ENCODE peak calls at places on chromosomes 1 and 21, in ten cellular contexts. C is K562; T is CD4-positive, alpha-beta memory T cell; E is thoracic aorta; K is A549; F is A673; J is mesenchymal stem cell; N is breast epithelium; A is Peyer's patch; B is body of pancreas. I is an unnamed sample. For H3K4me1, the result is how much of the 10 kb centered on the place peaks cover.

GRCh38 chr1:1996207-1996651 is 7.4 kb downstream of the CFAP74 start:
- DNase-seq in C (no peak), T (no peak), E (no peak), K (no peak), F (peak), J (peak), N (no peak), A (no peak), B (no peak), I (no peak)

GRCh38 chr1:22808186-22808845 is 97.7 kb downstream of the EPHB2 start:
- DNase-seq in C (no peak), T (no peak), E (no peak), K (no peak), F (peak), J (peak), N (no peak), A (no peak), B (no peak), I (no peak)

GRCh38 chr1:162161921-162162550 is 92.5 kb downstream of the NOS1AP start:
- DNase-seq in C (no peak), T (no peak), E (no peak), K (no peak), F (no peak), J (no peak), N (no peak), A (no peak), B (no peak), I (no peak)

GRCh38 chr1:76070538-76070937 is 4.0 kb upstream of the ST6GALNAC3 start:
- DNase-seq in C (no peak), T (no peak), E (no peak), K (no peak), F (no peak), J (no peak), N (no peak), A (no peak), B (no peak), I (no peak)

GRCh38 chr21:39348040-39348354 is 891 bp downstream of the HMGN1 start:
- DNase-seq in C (no peak), T (no peak), E (no peak), K (no peak), F (no peak), J (no peak), N (no peak), A (no peak), B (no peak), I (no peak)

GRCh38 chr21:46397993-46398392 is 60.7 kb upstream of the DIP2A start:
- DNase-seq in C (no peak), T (no peak), E (no peak), K (no peak), F (no peak), J (no peak), N (no peak), A (no peak), B (no peak), I (no peak)

GRCh38 chr1:114103992-114104391 is 49.7 kb downstream of the SYT6 start:
- DNase-seq in C (no peak), T (no peak), E (no peak), K (no peak), F (no peak), J (no peak), N (no peak), A (no peak), B (no peak), I (no peak)

GRCh38 chr1:193019442-193020026 is 39.6 kb downstream of the UCHL5 start:
- DNase-seq in C (peak), T (peak), E (no peak), K (peak), F (peak), J (peak), N (no peak), A (no peak), B (peak), I (no peak)

GRCh38 chr1:43421976-43422750 is 31.6 kb downstream of the HYI start:
- DNase-seq in C (no peak), T (no peak), E (no peak), K (no peak), F (no peak), J (no peak), N (no peak), A (no peak), B (no peak), I (no peak)

GRCh38 chr1:10556430-10557005 is 81.8 kb downstream of the PEX14 start:
- DNase-seq in C (peak), T (no peak), E (no peak), K (no peak), F (no peak), J (no peak), N (no peak), A (no peak), B (no peak), I (no peak)

GRCh38 chr1:16073490-16074104 is at the start of gene FAM131C:
- DNase-seq in C (peak), T (peak), E (no peak), K (peak), F (peak), J (no peak), N (no peak), A (peak), B (no peak), I (no peak)

GRCh38 chr1:18530567-18531502 is 50.1 kb downstream of the KLHDC7A start:
- DNase-seq in C (peak), T (no peak), E (no peak), K (no peak), F (peak), J (no peak), N (no peak), A (no peak), B (no peak), I (peak)

GRCh38 chr21:18620421-18620820 is 216.8 kb upstream of the TMPRSS15 start:
- DNase-seq in C (no peak), T (no peak), E (no peak), K (no peak), F (no peak), J (no peak), N (no peak), A (no peak), B (no peak), I (no peak)

GRCh38 chr21:41425954-41426655 is at the start of gene MX1:
- DNase-seq in C (no peak), T (peak), E (no peak), K (peak), F (no peak), J (peak), N (peak), A (peak), B (peak), I (peak)

GRCh38 chr1:214542275-214543199 is 8.9 kb downstream of the PTPN14 start:
- DNase-seq in C (no peak), T (no peak), E (no peak), K (no peak), F (peak), J (no peak), N (no peak), A (no peak), B (no peak), I (no peak)

GRCh38 chr1:158008630-158009029 is 15.2 kb downstream of the KIRREL1 start:
- DNase-seq in C (no peak), T (no peak), E (no peak), K (no peak), F (no peak), J (peak), N (no peak), A (no peak), B (no peak), I (no peak)

GRCh38 chr1:154419620-154420020 is 14.5 kb downstream of the IL6R start:
- DNase-seq in C (no peak), T (peak), E (peak), K (no peak), F (no peak), J (peak), N (peak), A (peak), B (peak), I (peak)

GRCh38 chr1:67831850-67832513 is 1.3 kb downstream of the GNG12 start:
- DNase-seq in C (peak), T (no peak), E (no peak), K (peak), F (peak), J (peak), N (peak), A (no peak), B (peak), I (peak)

GRCh38 chr1:234833646-234834045 is 223.7 kb upstream of the IRF2BP2 start:
- DNase-seq in C (no peak), T (no peak), E (no peak), K (no peak), F (no peak), J (no peak), N (no peak), A (no peak), B (no peak), I (no peak)

GRCh38 chr1:92096317-92096716 is 16.2 kb downstream of the BTBD8 start:
- DNase-seq in C (no peak), T (no peak), E (no peak), K (no peak), F (no peak), J (no peak), N (no peak), A (no peak), B (no peak), I (no peak)

GRCh38 chr1:33392639-33393038 is 38.3 kb downstream of the PHC2 start:
- DNase-seq in C (no peak), T (no peak), E (no peak), K (no peak), F (peak), J (peak), N (no peak), A (no peak), B (peak), I (no peak)

GRCh38 chr21:36647279-36648093 is 51.4 kb upstream of the SIM2 start:
- DNase-seq in C (no peak), T (no peak), E (no peak), K (peak), F (peak), J (peak), N (no peak), A (no peak), B (no peak), I (no peak)

GRCh38 chr1:91944087-91944486 is 5.1 kb upstream of the BRDT start:
- DNase-seq in C (no peak), T (no peak), E (no peak), K (no peak), F (no peak), J (no peak), N (no peak), A (no peak), B (no peak), I (no peak)

GRCh38 chr1:44962729-44963128 is 23.7 kb downstream of the EIF2B3 start:
- DNase-seq in C (no peak), T (no peak), E (no peak), K (no peak), F (no peak), J (no peak), N (no peak), A (no peak), B (no peak), I (no peak)

GRCh38 chr1:55472115-55472514 is 257.0 kb upstream of the USP24 start:
- DNase-seq in C (no peak), T (no peak), E (no peak), K (no peak), F (no peak), J (no peak), N (no peak), A (no peak), B (no peak), I (no peak)

GRCh38 chr1:235938714-235939487 is 72.2 kb upstream of the LYST start:
- DNase-seq in C (no peak), T (no peak), E (no peak), K (no peak), F (no peak), J (no peak), N (no peak), A (no peak), B (peak), I (no peak)

DNA sequence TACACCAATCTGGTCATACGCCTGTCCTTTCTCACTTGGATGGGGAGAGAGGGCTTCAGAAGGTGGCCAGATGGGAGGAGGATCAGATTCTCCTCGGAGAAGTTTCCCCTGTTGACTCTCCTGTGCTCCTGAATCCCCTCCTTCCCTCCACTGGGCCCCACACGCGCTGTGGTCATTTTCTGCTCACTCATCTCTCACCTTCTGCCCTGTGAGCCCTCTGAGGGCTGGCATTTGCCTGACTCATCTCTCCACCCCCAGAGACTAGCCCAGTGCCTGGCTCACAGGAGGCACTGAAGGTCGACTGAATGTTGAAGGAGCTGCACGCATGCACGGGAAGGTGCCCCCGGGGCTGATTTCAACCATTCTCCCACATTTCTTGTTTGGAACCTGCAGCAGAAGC is 14.2 kb downstream of the ABCA4 start:
- DNase-seq in C (no peak), T (no peak), E (no peak), K (no peak), F (no peak), J (no peak), N (no peak), A (no peak), B (no peak), I (no peak)
- H3K4me1 ChIP-seq in C (under half), T (under half), E (under half), K (under half), F (under half), J (under half), N (under half), A (under half), B (under half), I (under half)

DNA sequence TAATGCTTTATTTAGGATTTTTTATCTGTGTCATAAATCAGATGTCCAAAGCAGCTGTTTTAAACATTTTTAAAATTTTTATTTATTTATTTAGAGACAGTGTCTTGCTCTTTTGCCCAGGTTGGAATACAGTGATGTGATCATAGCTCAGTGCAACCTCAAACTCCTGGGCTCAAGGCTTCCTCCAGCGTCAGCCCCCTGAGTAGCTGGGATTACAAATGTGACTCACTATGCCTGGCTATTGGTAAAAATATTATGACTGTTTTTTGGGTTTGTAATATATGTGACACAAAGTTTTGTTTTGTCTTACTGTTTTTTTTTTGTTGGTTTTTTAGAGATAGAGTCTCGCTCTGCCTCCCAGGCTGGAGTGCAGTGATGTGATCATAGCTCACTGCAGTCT is 11.8 kb downstream of the ZBED6 start:
- DNase-seq in C (no peak), T (no peak), E (no peak), K (no peak), F (no peak), J (no peak), N (no peak), A (no peak), B (no peak), I (no peak)
- H3K27ac ChIP-seq in C (no peak), T (no peak), E (no peak), K (no peak), F (no peak), J (no peak), N (no peak), A (no peak), B (no peak), I (no peak)

DNA sequence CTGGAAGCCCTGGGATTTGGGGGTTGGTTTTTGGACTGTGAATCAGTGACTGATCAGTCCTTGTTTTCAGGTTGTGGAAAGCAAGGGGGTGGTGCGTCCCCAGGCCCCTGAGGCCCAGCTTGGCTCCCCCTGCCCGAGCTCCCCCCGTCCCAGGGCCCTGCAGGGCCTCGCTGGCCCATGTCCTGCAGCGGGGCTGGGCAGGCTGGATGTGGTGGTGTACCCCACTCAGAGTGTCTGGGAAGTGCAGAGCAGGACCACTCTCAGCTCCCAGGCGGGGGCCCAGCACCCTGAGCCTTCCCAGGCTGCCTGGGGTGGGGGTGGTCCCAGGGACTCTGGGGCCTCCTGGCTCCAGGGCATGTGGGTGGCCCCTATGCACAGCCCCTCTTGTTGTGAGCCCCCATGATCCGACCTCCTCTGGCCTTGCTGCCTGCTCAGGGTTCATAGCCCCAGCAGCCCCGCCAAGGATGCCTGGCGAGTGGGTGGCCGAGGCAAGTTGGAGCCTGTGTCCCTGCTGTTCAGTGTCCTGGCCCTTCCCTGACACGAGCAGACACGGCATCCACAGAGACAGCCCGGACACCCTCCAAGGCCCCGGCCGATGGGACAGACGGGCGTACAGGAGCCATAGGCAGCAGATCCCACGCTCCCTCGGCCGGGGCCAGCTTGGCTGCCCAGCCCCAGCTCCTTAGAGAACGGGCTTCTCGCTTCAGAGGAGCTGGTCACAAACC is 37.9 kb downstream of the SLX9 start:
- DNase-seq in C (no peak), T (no peak), E (no peak), K (no peak), F (no peak), J (no peak), N (no peak), A (no peak), B (no peak), I (no peak)
- H3K4me1 ChIP-seq in C (under half), T (under half), E (under half), K (under half), F (under half), J (under half), N (under half), A (under half), B (under half), I (under half)

DNA sequence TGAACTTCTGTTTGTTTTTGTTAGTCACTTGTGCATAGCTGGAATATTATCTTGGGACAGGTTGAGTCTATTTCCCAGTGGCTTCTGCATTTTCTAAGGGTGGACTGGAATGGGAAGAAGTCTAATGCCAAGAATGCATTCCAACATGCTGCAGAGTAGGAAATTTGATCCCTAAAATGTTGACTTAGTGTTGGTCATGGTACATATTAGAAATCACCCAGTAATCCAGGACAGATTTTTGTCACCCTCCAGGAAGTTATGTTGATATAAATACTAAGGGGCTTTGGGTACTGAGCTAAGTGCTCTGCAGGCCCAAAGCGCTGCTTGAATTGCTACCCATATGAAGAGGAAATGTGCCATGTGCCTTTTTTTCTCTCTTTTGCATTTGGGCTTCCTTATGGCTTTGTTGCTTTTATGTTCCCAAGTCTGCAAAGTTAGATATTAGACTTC is 10.0 kb downstream of the ARID1A start:
- DNase-seq in C (no peak), T (no peak), E (no peak), K (peak), F (no peak), J (peak), N (no peak), A (no peak), B (peak), I (no peak)
- H3K27ac ChIP-seq in C (peak), T (no peak), E (peak), K (peak), F (peak), J (peak), N (peak), A (peak), B (peak), I (peak)

DNA sequence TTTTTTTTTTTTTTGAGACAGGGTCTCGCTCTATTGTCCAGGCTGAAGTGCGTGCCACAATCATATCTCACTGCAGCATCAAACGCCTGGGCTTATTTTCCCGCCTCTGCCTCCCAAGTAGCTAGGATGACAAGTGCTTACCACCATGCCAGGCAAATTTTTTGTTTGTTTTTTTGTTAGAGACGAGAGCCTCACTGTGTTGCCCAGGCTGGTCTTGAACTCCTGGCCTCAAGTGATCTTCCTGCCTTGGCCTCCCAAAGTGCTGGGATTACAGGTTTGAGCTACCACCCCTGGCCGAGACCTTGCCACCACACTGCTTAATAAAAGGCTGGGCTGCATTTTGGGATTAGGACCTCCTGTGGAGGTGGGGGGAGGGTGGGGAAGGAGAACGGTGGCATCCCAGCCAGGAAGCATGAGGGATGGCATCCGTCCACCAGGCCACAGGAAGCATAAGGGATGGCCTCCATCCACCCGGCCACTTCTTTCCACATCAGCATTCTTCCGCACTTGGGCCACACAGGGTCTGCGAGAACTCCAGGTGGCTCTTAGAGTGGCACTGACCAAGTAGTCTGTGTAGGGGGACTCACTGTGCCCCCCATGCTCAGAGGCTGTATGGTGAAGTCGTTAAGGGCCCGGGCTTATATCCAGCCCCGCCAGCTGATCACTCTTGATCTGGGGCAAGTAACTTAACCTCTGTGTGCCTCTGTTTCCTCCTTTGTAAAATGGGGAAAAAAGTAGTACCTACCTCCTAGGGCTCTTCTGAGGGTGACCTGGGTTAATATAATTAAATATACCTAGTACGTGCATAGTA is 75.0 kb downstream of the GALNT2 start:
- DNase-seq in C (no peak), T (no peak), E (no peak), K (no peak), F (no peak), J (no peak), N (no peak), A (no peak), B (no peak), I (no peak)
- H3K4me1 ChIP-seq in C (half or more), T (under half), E (half or more), K (under half), F (half or more), J (under half), N (under half), A (under half), B (half or more), I (under half)